ENCODE peak calls at places on chromosomes 6 and 20, in nine cellular contexts. One of them, this sample, is unnamed. For H3K4me1, the result is how much of the 10 kb centered on the place peaks cover.

GRCh38 chr20:1995531-1996310 is 1.9 kb upstream of the PDYN start:
- DNase-seq in tibial artery: no peak
- DNase-seq in stomach: no peak
- DNase-seq in mucosa of descending colon: no peak
- DNase-seq in psoas muscle: no peak
- DNase-seq in A673: no peak
- DNase-seq in RWPE2: no peak
- DNase-seq in thoracic aorta: no peak
- DNase-seq in ovary: no peak
- DNase-seq in this sample: no peak

GRCh38 chr20:56634735-56635422 is 5.8 kb downstream of the TFAP2C start:
- DNase-seq in RWPE2: no peak
- DNase-seq in thoracic aorta: no peak
- DNase-seq in tibial artery: no peak
- DNase-seq in mucosa of descending colon: no peak
- DNase-seq in ovary: no peak
- DNase-seq in psoas muscle: no peak
- DNase-seq in stomach: no peak
- DNase-seq in A673: no peak
- DNase-seq in this sample: no peak

GRCh38 chr6:108874470-108875160 is 26.4 kb downstream of the ARMC2 start:
- DNase-seq in A673: no peak
- DNase-seq in mucosa of descending colon: peak
- DNase-seq in RWPE2: no peak
- DNase-seq in stomach: no peak
- DNase-seq in psoas muscle: peak
- DNase-seq in ovary: no peak
- DNase-seq in thoracic aorta: no peak
- DNase-seq in tibial artery: no peak
- DNase-seq in this sample: no peak

GRCh38 chr20:34549291-34549928 is 9.1 kb upstream of the MAP1LC3A start:
- DNase-seq in A673: peak
- DNase-seq in mucosa of descending colon: peak
- DNase-seq in ovary: no peak
- DNase-seq in psoas muscle: no peak
- DNase-seq in thoracic aorta: no peak
- DNase-seq in RWPE2: no peak
- DNase-seq in stomach: no peak
- DNase-seq in tibial artery: no peak
- DNase-seq in this sample: no peak

GRCh38 chr6:76774750-76775396 is 688.4 kb downstream of the HTR1B start:
- DNase-seq in A673: no peak
- DNase-seq in RWPE2: no peak
- DNase-seq in tibial artery: no peak
- DNase-seq in mucosa of descending colon: no peak
- DNase-seq in ovary: peak
- DNase-seq in stomach: peak
- DNase-seq in thoracic aorta: no peak
- DNase-seq in psoas muscle: no peak
- DNase-seq in this sample: peak

GRCh38 chr20:45341939-45342862 is 6.0 kb downstream of the SDC4 start:
- DNase-seq in tibial artery: peak
- DNase-seq in psoas muscle: peak
- DNase-seq in thoracic aorta: no peak
- DNase-seq in mucosa of descending colon: peak
- DNase-seq in stomach: peak
- DNase-seq in A673: no peak
- DNase-seq in RWPE2: peak
- DNase-seq in ovary: peak
- DNase-seq in this sample: peak

GRCh38 chr6:7781240-7781639 is 55.3 kb downstream of the BMP6 start:
- DNase-seq in mucosa of descending colon: no peak
- DNase-seq in psoas muscle: no peak
- DNase-seq in ovary: no peak
- DNase-seq in A673: no peak
- DNase-seq in thoracic aorta: no peak
- DNase-seq in stomach: no peak
- DNase-seq in tibial artery: no peak
- DNase-seq in RWPE2: no peak
- DNase-seq in this sample: no peak

GRCh38 chr20:41369673-41370072 is 3.1 kb upstream of the EMILIN3 start:
- DNase-seq in RWPE2: peak
- DNase-seq in psoas muscle: no peak
- DNase-seq in tibial artery: no peak
- DNase-seq in A673: no peak
- DNase-seq in thoracic aorta: no peak
- DNase-seq in ovary: no peak
- DNase-seq in mucosa of descending colon: no peak
- DNase-seq in stomach: no peak
- DNase-seq in this sample: no peak

GRCh38 chr6:30759575-30760239 is 15.4 kb upstream of the IER3 start:
- DNase-seq in ovary: no peak
- DNase-seq in thoracic aorta: no peak
- DNase-seq in A673: no peak
- DNase-seq in psoas muscle: no peak
- DNase-seq in mucosa of descending colon: no peak
- DNase-seq in tibial artery: no peak
- DNase-seq in stomach: no peak
- DNase-seq in RWPE2: peak
- DNase-seq in this sample: no peak

GRCh38 chr6:34816635-34817301 is 24.9 kb downstream of the BLTP3A start:
- DNase-seq in thoracic aorta: no peak
- DNase-seq in stomach: no peak
- DNase-seq in mucosa of descending colon: no peak
- DNase-seq in tibial artery: no peak
- DNase-seq in A673: no peak
- DNase-seq in psoas muscle: no peak
- DNase-seq in ovary: no peak
- DNase-seq in RWPE2: no peak
- DNase-seq in this sample: no peak

GRCh38 chr6:80504882-80505281 is 398.4 kb downstream of the BCKDHB start:
- DNase-seq in thoracic aorta: no peak
- DNase-seq in mucosa of descending colon: no peak
- DNase-seq in psoas muscle: no peak
- DNase-seq in RWPE2: no peak
- DNase-seq in ovary: no peak
- DNase-seq in tibial artery: no peak
- DNase-seq in A673: no peak
- DNase-seq in stomach: no peak
- DNase-seq in this sample: no peak

GRCh38 chr6:41551086-41551702 is 5.0 kb downstream of the FOXP4 start:
- DNase-seq in tibial artery: no peak
- DNase-seq in RWPE2: no peak
- DNase-seq in psoas muscle: no peak
- DNase-seq in stomach: peak
- DNase-seq in mucosa of descending colon: no peak
- DNase-seq in ovary: no peak
- DNase-seq in thoracic aorta: no peak
- DNase-seq in A673: no peak
- DNase-seq in this sample: peak

GRCh38 chr6:37694259-37694658 is 3.4 kb downstream of the MDGA1 start:
- DNase-seq in mucosa of descending colon: no peak
- DNase-seq in stomach: no peak
- DNase-seq in ovary: no peak
- DNase-seq in A673: no peak
- DNase-seq in RWPE2: no peak
- DNase-seq in thoracic aorta: no peak
- DNase-seq in psoas muscle: no peak
- DNase-seq in tibial artery: no peak
- DNase-seq in this sample: no peak

GRCh38 chr6:26044140-26045045 is 42.8 kb upstream of the HFE start:
- DNase-seq in tibial artery: no peak
- DNase-seq in ovary: peak
- DNase-seq in stomach: no peak
- DNase-seq in psoas muscle: no peak
- DNase-seq in A673: peak
- DNase-seq in RWPE2: no peak
- DNase-seq in mucosa of descending colon: peak
- DNase-seq in thoracic aorta: no peak
- DNase-seq in this sample: peak

GRCh38 chr6:118103381-118104105 is 196.5 kb downstream of the SLC35F1 start:
- DNase-seq in tibial artery: no peak
- DNase-seq in thoracic aorta: no peak
- DNase-seq in stomach: no peak
- DNase-seq in mucosa of descending colon: no peak
- DNase-seq in RWPE2: no peak
- DNase-seq in psoas muscle: no peak
- DNase-seq in ovary: no peak
- DNase-seq in A673: no peak
- DNase-seq in this sample: no peak

GRCh38 chr6:116530436-116530835 is 15.0 kb downstream of the TRAPPC3L start:
- DNase-seq in ovary: no peak
- DNase-seq in A673: no peak
- DNase-seq in stomach: no peak
- DNase-seq in psoas muscle: no peak
- DNase-seq in thoracic aorta: no peak
- DNase-seq in tibial artery: no peak
- DNase-seq in RWPE2: no peak
- DNase-seq in mucosa of descending colon: no peak
- DNase-seq in this sample: no peak

GRCh38 chr20:9218412-9219001 is 149.6 kb downstream of the PLCB4 start:
- DNase-seq in psoas muscle: no peak
- DNase-seq in A673: peak
- DNase-seq in tibial artery: no peak
- DNase-seq in thoracic aorta: no peak
- DNase-seq in mucosa of descending colon: no peak
- DNase-seq in RWPE2: no peak
- DNase-seq in stomach: no peak
- DNase-seq in ovary: no peak
- DNase-seq in this sample: no peak

GRCh38 chr6:24537771-24538385 is 43.1 kb downstream of the ALDH5A1 start:
- DNase-seq in ovary: no peak
- DNase-seq in RWPE2: no peak
- DNase-seq in tibial artery: no peak
- DNase-seq in stomach: no peak
- DNase-seq in thoracic aorta: no peak
- DNase-seq in psoas muscle: no peak
- DNase-seq in A673: no peak
- DNase-seq in mucosa of descending colon: no peak
- DNase-seq in this sample: no peak

GRCh38 chr6:1079525-1079924 is 232.4 kb upstream of the FOXQ1 start:
- DNase-seq in A673: no peak
- DNase-seq in thoracic aorta: no peak
- DNase-seq in tibial artery: no peak
- DNase-seq in mucosa of descending colon: no peak
- DNase-seq in ovary: no peak
- DNase-seq in stomach: peak
- DNase-seq in psoas muscle: no peak
- DNase-seq in RWPE2: no peak
- DNase-seq in this sample: no peak

GRCh38 chr6:141401851-141402250 is 730.9 kb upstream of the GJE1 start:
- DNase-seq in A673: no peak
- DNase-seq in tibial artery: no peak
- DNase-seq in mucosa of descending colon: no peak
- DNase-seq in stomach: no peak
- DNase-seq in thoracic aorta: no peak
- DNase-seq in RWPE2: no peak
- DNase-seq in psoas muscle: no peak
- DNase-seq in ovary: no peak
- DNase-seq in this sample: no peak

GRCh38 chr6:56671160-56671559 is 28.5 kb upstream of the DST start:
- DNase-seq in A673: no peak
- DNase-seq in tibial artery: no peak
- DNase-seq in mucosa of descending colon: no peak
- DNase-seq in ovary: no peak
- DNase-seq in psoas muscle: no peak
- DNase-seq in stomach: no peak
- DNase-seq in RWPE2: no peak
- DNase-seq in thoracic aorta: no peak
- DNase-seq in this sample: no peak
- TF ChIP-seq CTCF in A673: no peak
- TF ChIP-seq CTCF in tibial artery: no peak
- TF ChIP-seq CTCF in mucosa of descending colon: no peak
- TF ChIP-seq CTCF in ovary: no peak
- TF ChIP-seq CTCF in psoas muscle: no peak
- TF ChIP-seq CTCF in stomach: no peak
- TF ChIP-seq CTCF in RWPE2: peak
- TF ChIP-seq CTCF in thoracic aorta: no peak
- TF ChIP-seq CTCF in this sample: no peak

DNA sequence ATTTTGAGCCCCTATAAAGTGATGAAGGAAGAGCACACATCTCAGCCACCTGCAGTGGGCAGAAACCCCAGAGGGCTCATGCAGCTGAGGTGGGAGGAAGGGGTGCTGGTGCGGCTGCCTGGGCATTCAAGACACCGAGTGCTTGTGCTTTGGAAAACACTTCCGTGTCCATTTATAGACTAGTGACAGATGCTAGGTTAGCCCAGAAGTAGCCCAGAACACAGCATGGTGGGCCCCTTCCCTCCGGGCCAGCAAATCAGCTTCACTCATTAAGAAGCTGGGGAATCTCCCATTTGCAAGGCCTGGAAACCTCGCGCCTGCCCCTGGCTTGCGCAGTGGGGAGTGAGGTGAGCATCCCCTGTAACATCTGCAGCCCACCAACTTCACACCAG is 12.9 kb downstream of the BEND3 start:
- DNase-seq in thoracic aorta: no peak
- DNase-seq in psoas muscle: no peak
- DNase-seq in mucosa of descending colon: no peak
- DNase-seq in tibial artery: peak
- DNase-seq in RWPE2: no peak
- DNase-seq in stomach: no peak
- DNase-seq in A673: no peak
- DNase-seq in ovary: no peak
- DNase-seq in this sample: peak
- H3K4me1 ChIP-seq in thoracic aorta: under half
- H3K4me1 ChIP-seq in psoas muscle: under half
- H3K4me1 ChIP-seq in mucosa of descending colon: under half
- H3K4me1 ChIP-seq in tibial artery: under half
- H3K4me1 ChIP-seq in RWPE2: under half
- H3K4me1 ChIP-seq in stomach: under half
- H3K4me1 ChIP-seq in A673: under half
- H3K4me1 ChIP-seq in ovary: under half
- H3K4me1 ChIP-seq in this sample: under half

DNA sequence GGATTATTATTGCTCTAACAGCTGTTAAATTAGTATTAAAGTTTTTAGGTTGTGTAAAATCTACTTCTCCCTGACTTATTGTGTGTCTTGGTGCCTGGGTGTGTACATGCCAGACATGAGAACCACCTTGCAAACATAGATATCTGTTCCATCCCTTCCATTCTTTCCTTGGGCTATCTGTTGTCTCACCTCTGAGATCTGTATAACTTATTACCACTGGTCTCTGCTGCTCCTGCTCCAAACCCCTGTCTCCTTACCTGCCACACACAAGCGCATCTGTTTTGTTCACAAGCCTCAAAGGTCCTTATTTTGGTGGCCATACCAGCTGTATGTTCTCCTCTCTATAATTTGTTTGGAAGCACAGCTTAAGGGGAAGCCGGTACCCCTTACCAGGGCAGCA is 2.5 kb downstream of the LRRC1 start:
- DNase-seq in A673: no peak
- DNase-seq in tibial artery: no peak
- DNase-seq in thoracic aorta: no peak
- DNase-seq in mucosa of descending colon: no peak
- DNase-seq in ovary: no peak
- DNase-seq in psoas muscle: no peak
- DNase-seq in RWPE2: no peak
- DNase-seq in stomach: no peak
- DNase-seq in this sample: no peak
- TF ChIP-seq CTCF in A673: no peak
- TF ChIP-seq CTCF in tibial artery: no peak
- TF ChIP-seq CTCF in thoracic aorta: no peak
- TF ChIP-seq CTCF in mucosa of descending colon: no peak
- TF ChIP-seq CTCF in ovary: no peak
- TF ChIP-seq CTCF in psoas muscle: no peak
- TF ChIP-seq CTCF in RWPE2: no peak
- TF ChIP-seq CTCF in stomach: no peak
- TF ChIP-seq CTCF in this sample: no peak

GRCh38 chr6:15389759-15390723 is 144.2 kb downstream of the JARID2 start:
- DNase-seq in A673: peak
- DNase-seq in stomach: no peak
- DNase-seq in ovary: no peak
- DNase-seq in tibial artery: no peak
- DNase-seq in psoas muscle: no peak
- DNase-seq in mucosa of descending colon: no peak
- DNase-seq in RWPE2: no peak
- DNase-seq in thoracic aorta: no peak
- DNase-seq in this sample: no peak
- H3K4me1 ChIP-seq in A673: half or more
- H3K4me1 ChIP-seq in stomach: under half
- H3K4me1 ChIP-seq in ovary: under half
- H3K4me1 ChIP-seq in tibial artery: under half
- H3K4me1 ChIP-seq in psoas muscle: half or more
- H3K4me1 ChIP-seq in mucosa of descending colon: under half
- H3K4me1 ChIP-seq in RWPE2: under half
- H3K4me1 ChIP-seq in thoracic aorta: under half
- H3K4me1 ChIP-seq in this sample: under half